ENCODE peak calls at places on chromosomes 13 and 19, in four cellular contexts. R, B, K and P are unnamed samples.

GRCh38 chr13:77325371-77325941 is 1.4 kb downstream of the MYCBP2 start:
- DNase-seq in B (no peak), K (peak), R (no peak), P (no peak)

GRCh38 chr19:2852598-2852997 is 11.3 kb downstream of the ZNF555 start:
- DNase-seq in R (no peak), K (no peak), B (no peak), P (no peak)

GRCh38 chr13:101455863-101456262 is 3.4 kb downstream of the ITGBL1 start:
- DNase-seq in B (peak), K (peak), R (peak), P (peak)

GRCh38 chr19:39083983-39084731 is at the start of gene ACP7:
- DNase-seq in K (peak), R (no peak), B (no peak), P (no peak)

GRCh38 chr13:41332829-41333228 is 21.8 kb downstream of the NAA16 start:
- DNase-seq in K (no peak), B (no peak), R (no peak), P (no peak)

GRCh38 chr19:16977306-16977705 is 49.3 kb downstream of the CPAMD8 start:
- DNase-seq in K (no peak), R (no peak), B (no peak), P (no peak)

GRCh38 chr19:38878575-38879399 is 712 bp upstream of the RINL start:
- DNase-seq in R (no peak), K (no peak), B (no peak), P (no peak)

GRCh38 chr19:38679839-38680238 is 32.4 kb downstream of the ACTN4 start:
- DNase-seq in R (no peak), K (no peak), B (peak), P (no peak)

GRCh38 chr19:49287141-49287540 is 37.9 kb downstream of the SLC6A16 start:
- DNase-seq in R (no peak), B (no peak), K (no peak), P (no peak)

GRCh38 chr13:44726214-44726613 is 150.1 kb upstream of the TSC22D1 start:
- DNase-seq in K (no peak), R (no peak), B (peak), P (peak)

GRCh38 chr19:56507446-56508281 is at the start of gene ZNF471:
- DNase-seq in R (peak), B (peak), K (peak), P (peak)

GRCh38 chr19:52188822-52189744 is 769 bp upstream of the PPP2R1A start:
- DNase-seq in B (no peak), R (no peak), K (no peak), P (no peak)

GRCh38 chr19:28563964-28564914 is 648.7 kb downstream of the UQCRFS1 start:
- DNase-seq in B (no peak), K (no peak), R (no peak), P (no peak)

GRCh38 chr13:46639033-46639981 is 86.3 kb downstream of the LRCH1 start:
- DNase-seq in K (no peak), B (peak), R (no peak), P (no peak)

GRCh38 chr13:20843177-20843576 is 59.4 kb downstream of the XPO4 start:
- DNase-seq in B (peak), R (peak), K (no peak), P (peak)

GRCh38 chr13:65532231-65532630 is 1697.9 kb downstream of the PCDH9 start:
- DNase-seq in R (no peak), B (no peak), K (no peak), P (no peak)

GRCh38 chr13:28492527-28493367 is 2.2 kb downstream of the FLT1 start:
- DNase-seq in B (no peak), K (no peak), R (no peak), P (no peak)

GRCh38 chr19:5339950-5340636 is 519 bp downstream of the PTPRS start:
- DNase-seq in R (no peak), B (no peak), K (peak), P (no peak)

GRCh38 chr19:14497347-14497921 is 1.5 kb upstream of the GIPC1 start:
- DNase-seq in K (peak), B (no peak), R (no peak), P (no peak)

GRCh38 chr19:39173502-39173991 is 23.2 kb upstream of the NCCRP1 start:
- DNase-seq in K (no peak), R (no peak), B (no peak), P (no peak)

GRCh38 chr19:19538077-19538764 is at the start of gene CILP2:
- DNase-seq in B (no peak), K (peak), R (no peak), P (no peak)

DNA sequence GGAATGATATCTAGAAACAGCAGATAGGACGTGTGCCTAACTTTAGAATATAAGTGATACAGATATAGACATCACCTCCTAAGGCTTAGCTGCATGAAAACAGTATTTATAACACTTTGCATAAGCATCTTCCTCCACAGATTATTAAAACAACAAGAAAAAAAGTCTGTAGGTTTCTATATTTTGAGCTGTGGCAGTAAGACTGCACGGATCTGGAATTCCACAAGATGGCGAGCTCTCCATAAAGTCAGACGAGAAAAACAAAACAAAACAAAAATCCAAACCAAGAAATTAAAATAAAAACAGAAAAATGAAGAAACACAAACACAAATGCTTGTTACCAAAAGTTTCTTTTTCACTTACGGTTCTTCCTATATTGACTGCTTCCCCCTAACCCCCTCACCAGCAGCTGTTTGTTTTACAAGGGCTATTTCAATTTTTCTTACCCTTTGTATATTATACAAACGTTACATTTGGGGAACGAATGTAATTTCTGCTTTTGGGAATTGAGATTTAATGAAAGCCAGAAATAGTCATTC is 285.8 kb downstream of the MYO16 start:
- DNase-seq in B (peak), R (peak), K (peak), P (peak)
- TF ChIP-seq CTCF in B (peak), R (peak), K (peak), P (peak)

GRCh38 chr13:73259061-73259908 is 200.5 kb downstream of the KLF5 start:
- DNase-seq in K (no peak), R (no peak), B (peak), P (peak)
- H3K4me3 ChIP-seq in K (no peak), R (no peak), B (no peak), P (no peak)

GRCh38 chr19:45713141-45713540 is 17.6 kb downstream of the FBXO46 start:
- DNase-seq in B (no peak), K (no peak), R (no peak), P (no peak)

GRCh38 chr19:45717983-45718650 is 12.6 kb downstream of the FBXO46 start:
- DNase-seq in K (no peak), R (no peak), B (no peak), P (no peak)

GRCh38 chr19:45715139-45715538 is 15.6 kb downstream of the FBXO46 start:
- DNase-seq in B (no peak), R (no peak), K (no peak), P (no peak)

GRCh38 chr19:45716314-45717130 is 14.2 kb downstream of the FBXO46 start:
- DNase-seq in B (no peak), R (no peak), K (peak), P (peak)

GRCh38 chr19:45717131-45717982 is 13.3 kb downstream of the FBXO46 start:
- DNase-seq in K (peak), R (peak), B (peak), P (peak)
- TF ChIP-seq CTCF in K (no peak), R (peak), B (no peak), P (no peak)

GRCh38 chr19:34925278-34925855 is 1.3 kb upstream of the ZNF30 start:
- DNase-seq in K (no peak), R (no peak), B (no peak), P (no peak)

GRCh38 chr19:34926685-34927375 is at the start of gene ZNF30:
- DNase-seq in B (peak), R (peak), K (peak), P (peak)

GRCh38 chr19:34926361-34926684 is 380 bp upstream of the ZNF30 start:
- DNase-seq in K (no peak), R (no peak), B (no peak), P (no peak)
- H3K4me3 ChIP-seq in K (peak), R (peak), B (peak), P (peak)

GRCh38 chr13:60369242-60369641 is 27.8 kb upstream of the TDRD3 start:
- DNase-seq in B (no peak), R (no peak), K (peak), P (peak)
- TF ChIP-seq CTCF in B (peak), R (no peak), K (peak), P (peak)

DNA sequence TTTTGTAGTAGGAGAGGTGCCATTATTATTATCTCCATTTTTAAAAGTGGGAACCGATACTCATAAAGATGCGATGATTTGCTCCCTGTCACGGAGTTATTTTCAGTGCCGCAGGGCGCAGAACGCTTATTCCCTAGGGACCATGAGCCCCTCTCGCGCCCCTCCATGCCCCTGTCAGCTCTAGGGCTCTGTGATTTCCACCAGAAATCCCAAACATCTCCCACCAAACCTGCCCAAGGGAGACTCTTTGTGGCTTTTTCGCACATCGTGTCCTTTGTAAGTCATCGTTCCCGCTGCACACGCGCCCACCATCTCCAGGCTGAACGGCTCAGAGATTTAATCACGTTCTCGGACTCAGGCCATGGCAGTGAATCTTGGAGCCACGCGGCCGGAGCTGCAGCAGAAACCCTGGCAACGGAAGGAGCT is 105.1 kb downstream of the DNAJC15 start:
- DNase-seq in R (no peak), K (no peak), B (no peak), P (no peak)
- H3K4me3 ChIP-seq in R (no peak), K (no peak), B (no peak), P (no peak)

GRCh38 chr19:7778081-7778480 is 15.0 kb downstream of the CLEC4M start:
- DNase-seq in B (no peak), K (no peak), R (no peak), P (no peak)
- TF ChIP-seq CTCF in B (no peak), K (no peak), R (no peak), P (no peak)

GRCh38 chr19:42129399-42130253 is 2.6 kb downstream of the POU2F2 start:
- DNase-seq in K (no peak), R (no peak), B (no peak), P (peak)

GRCh38 chr19:42132851-42133528 is 744 bp upstream of the POU2F2 start:
- DNase-seq in R (no peak), K (peak), B (no peak), P (no peak)

GRCh38 chr19:42131149-42132029 is 857 bp downstream of the POU2F2 start:
- DNase-seq in R (no peak), B (no peak), K (no peak), P (no peak)

GRCh38 chr19:42132030-42132628 is at the start of gene POU2F2:
- DNase-seq in B (no peak), K (no peak), R (no peak), P (no peak)

DNA sequence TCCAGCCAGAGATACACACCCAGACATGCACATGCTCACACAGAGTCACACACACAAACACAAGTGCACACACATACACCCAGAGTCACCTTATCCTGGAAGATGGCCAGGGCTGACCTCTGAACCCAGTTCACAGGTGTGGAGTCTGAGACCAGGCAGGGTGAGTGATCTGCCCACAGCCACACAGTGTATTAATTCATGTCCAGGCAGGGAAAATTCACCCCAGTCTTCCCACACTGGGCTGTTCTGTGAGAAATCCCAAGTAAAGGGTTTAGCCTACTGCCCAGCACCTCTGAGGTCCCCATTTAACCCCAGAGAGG is 2.0 kb downstream of the POU2F2 start:
- DNase-seq in K (no peak), B (no peak), R (no peak), P (no peak)
- H3K4me3 ChIP-seq in K (no peak), B (no peak), R (no peak), P (no peak)

GRCh38 chr13:73228546-73228945 is 169.7 kb downstream of the KLF5 start:
- DNase-seq in K (peak), B (no peak), R (no peak), P (peak)
- TF ChIP-seq CTCF in K (peak), B (no peak), R (peak), P (peak)

GRCh38 chr19:863305-863620 is 3.8 kb downstream of the CFD start:
- DNase-seq in B (no peak), R (no peak), K (no peak), P (no peak)
- H3K4me3 ChIP-seq in B (no peak), R (no peak), K (no peak), P (no peak)